ENCODE peak calls at places on chromosomes 11 and 22, in four cellular contexts. P, J, F and Q are unnamed samples. For H3K27me3, the result is how much of the 10 kb centered on the place peaks cover.

GRCh38 chr22:46484861-46485595 is 52.4 kb downstream of the CELSR1 start:
- DNase-seq in P (no peak), F (no peak), J (no peak), Q (no peak)

GRCh38 chr22:29136715-29137700 is 64.2 kb downstream of the KREMEN1 start:
- DNase-seq in P (no peak), J (no peak), F (no peak), Q (no peak)

GRCh38 chr11:113118104-113118503 is 156.9 kb downstream of the NCAM1 start:
- DNase-seq in J (no peak), F (no peak), P (no peak), Q (no peak)

GRCh38 chr11:12540913-12541587 is 133.2 kb upstream of the TEAD1 start:
- DNase-seq in P (no peak), J (no peak), F (no peak), Q (no peak)

GRCh38 chr11:14342906-14343305 is 16.1 kb downstream of the RRAS2 start:
- DNase-seq in P (no peak), F (no peak), J (no peak), Q (no peak)

GRCh38 chr11:117995472-117995871 is 9.3 kb downstream of the IL10RA start:
- DNase-seq in F (no peak), P (peak), J (no peak), Q (no peak)

GRCh38 chr11:62592216-62592815 is 993 bp upstream of the TUT1 start:
- DNase-seq in P (no peak), F (no peak), J (no peak), Q (no peak)

GRCh38 chr11:86517557-86517956 is 142.9 kb downstream of the CCDC81 start:
- DNase-seq in F (no peak), P (no peak), J (no peak), Q (no peak)

GRCh38 chr22:20638143-20638870 is 130.9 kb downstream of the MED15 start:
- DNase-seq in F (no peak), J (no peak), P (no peak), Q (peak)

GRCh38 chr11:134040386-134041297 is 28.2 kb upstream of the JAM3 start:
- DNase-seq in P (peak), F (no peak), J (no peak), Q (no peak)

GRCh38 chr11:117876341-117877119 is at the start of gene FXYD6:
- DNase-seq in P (peak), F (no peak), J (peak), Q (peak)

GRCh38 chr11:72777755-72778278 is 16.0 kb downstream of the STARD10 start:
- DNase-seq in F (no peak), P (no peak), J (no peak), Q (peak)

GRCh38 chr22:49948573-49948957 is 12.0 kb upstream of the PIM3 start:
- DNase-seq in J (no peak), F (no peak), P (no peak), Q (peak)

GRCh38 chr11:121810291-121810690 is 305.7 kb downstream of the BLID start:
- DNase-seq in F (no peak), J (no peak), P (no peak), Q (no peak)

GRCh38 chr11:30521297-30522071 is 64.7 kb downstream of the MPPED2 start:
- DNase-seq in F (no peak), J (no peak), P (no peak), Q (no peak)

GRCh38 chr22:44396021-44396726 is 83.4 kb upstream of the SHISAL1 start:
- DNase-seq in P (peak), J (no peak), F (no peak), Q (peak)

GRCh38 chr11:111983187-111983986 is 41.8 kb upstream of the DLAT start:
- DNase-seq in P (no peak), J (no peak), F (no peak), Q (peak)

GRCh38 chr11:1574256-1575242 is 2.5 kb upstream of the DUSP8 start:
- DNase-seq in J (peak), P (peak), F (no peak), Q (peak)
- H3K27me3 ChIP-seq in J (under half), P (under half), F (under half), Q (under half)

GRCh38 chr11:124748481-124749338 is 3.3 kb downstream of the VSIG2 start:
- DNase-seq in F (no peak), P (peak), J (no peak), Q (no peak)
- TF ChIP-seq POLR2A in F (no peak), P (no peak), J (no peak), Q (no peak)

DNA sequence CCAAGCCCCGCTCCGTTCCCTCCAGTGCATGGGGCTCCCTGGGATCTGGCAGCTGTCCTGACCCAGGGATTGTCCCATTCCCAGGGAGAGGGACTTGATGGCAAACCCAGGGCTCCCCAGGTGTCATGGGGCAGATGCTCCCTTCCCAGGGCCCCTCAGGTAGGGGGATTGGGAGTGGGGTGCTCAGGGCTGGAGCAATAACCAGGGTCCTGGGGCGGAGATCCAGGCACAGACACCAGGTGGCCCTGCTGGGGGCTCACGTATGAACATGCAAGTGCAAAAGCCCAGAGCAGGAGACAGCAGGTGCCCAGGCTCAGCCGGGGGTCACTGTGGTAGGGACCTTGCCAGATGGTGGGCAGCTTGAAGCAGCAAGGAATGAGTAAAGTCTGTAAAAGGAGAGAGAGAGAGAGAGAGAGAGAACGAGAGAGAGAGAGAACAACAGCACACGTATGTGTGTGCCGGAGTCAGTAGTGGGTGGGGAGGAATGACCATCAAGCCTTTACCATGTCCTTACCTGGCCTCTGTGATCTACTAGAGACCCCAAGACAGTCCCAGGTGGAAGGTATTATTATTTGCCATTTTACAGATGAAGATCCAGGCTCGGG is 19.3 kb upstream of the MPPED1 start:
- DNase-seq in P (no peak), J (no peak), F (no peak), Q (no peak)
- H3K27me3 ChIP-seq in P (under half), J (under half), F (under half), Q (under half)

DNA sequence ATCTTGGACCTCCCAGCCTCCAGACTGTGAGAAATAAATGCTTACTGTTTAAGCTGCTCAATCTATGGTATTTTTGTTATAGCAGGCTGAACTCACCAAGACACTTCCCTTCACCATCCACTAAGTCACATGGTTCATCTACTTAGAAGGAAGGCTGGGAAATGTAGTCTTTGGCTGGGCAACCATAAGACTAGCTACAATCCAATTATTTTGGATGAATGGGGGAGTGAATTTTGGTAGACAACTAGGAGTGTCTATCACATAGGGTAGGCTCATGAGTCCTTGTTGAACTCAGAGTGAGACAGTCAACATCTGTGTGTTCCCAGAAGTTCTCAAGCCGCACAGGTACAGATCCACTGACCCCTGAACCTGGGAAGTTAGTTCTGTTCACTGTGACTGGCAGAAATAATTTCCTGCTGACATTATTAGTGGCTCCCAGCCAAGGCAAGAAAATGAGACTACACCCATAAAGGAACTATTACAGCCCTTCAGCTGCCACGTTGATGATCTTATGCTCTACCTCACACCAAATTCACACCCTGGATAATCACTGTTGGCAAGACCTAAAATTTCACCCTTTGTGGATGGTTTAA is 3.1 kb upstream of the SLC35C1 start:
- DNase-seq in J (no peak), F (no peak), P (no peak), Q (no peak)
- TF ChIP-seq POLR2A in J (no peak), F (no peak), P (no peak), Q (no peak)

DNA sequence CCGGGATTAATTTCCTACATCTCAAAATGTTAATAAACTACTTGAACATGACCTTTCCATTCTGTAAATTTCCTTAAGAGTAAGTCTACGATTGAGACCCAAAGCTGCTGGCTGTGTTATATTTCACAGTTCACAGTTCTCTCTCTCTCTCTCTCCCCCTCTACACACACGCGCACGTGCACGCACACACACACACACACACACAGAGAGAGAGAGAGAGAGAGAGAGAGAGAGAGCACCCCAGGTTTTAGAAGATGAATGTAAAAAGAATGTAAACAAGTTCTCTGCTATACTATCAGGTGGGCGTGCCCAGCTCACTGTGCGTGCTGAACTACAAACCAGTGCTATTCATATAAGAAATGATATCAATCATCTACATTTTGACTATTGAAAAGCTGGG is 3.3 kb downstream of the BDNF start:
- DNase-seq in P (no peak), F (no peak), J (no peak), Q (no peak)
- H3K27me3 ChIP-seq in P (under half), F (under half), J (under half), Q (under half)